ENCODE peak calls at places on chromosomes 2 and 18, in five cellular contexts. H is HepG2, R is A549, Y is K562, E is GM12878. B is an unnamed sample.
A peak's percentile ranks its signal among the peaks of the same experiment; 100 is the strongest.

GRCh38 chr2:96824079-96824870 is 8.2 kb downstream of the CNNM3 start:
- DNase-seq in E (no peak), H (peak; percentile 77), Y (no peak), R (peak; percentile 53), B (no peak)

GRCh38 chr18:43422483-43422882 is 145.2 kb upstream of the SYT4 start:
- DNase-seq in H (no peak), R (peak; percentile 0), Y (no peak), E (no peak), B (peak; percentile 47)

GRCh38 chr2:203683932-203684556 is 22.4 kb upstream of the CD28 start:
- DNase-seq in E (peak; percentile 28), R (peak; percentile 38), Y (no peak), H (peak; percentile 71), B (no peak)

GRCh38 chr2:98472132-98472650 is 27.5 kb downstream of the INPP4A start:
- DNase-seq in R (no peak), E (no peak), Y (no peak), H (no peak), B (peak; percentile 76)

GRCh38 chr2:79757526-79757925 is 244.7 kb downstream of the CTNNA2 start:
- DNase-seq in H (no peak), Y (no peak), E (no peak), R (no peak), B (no peak)

GRCh38 chr2:54428401-54428800 is 27.7 kb upstream of the SPTBN1 start:
- DNase-seq in R (no peak), Y (no peak), E (no peak), H (no peak), B (no peak)

GRCh38 chr18:79818631-79819030 is 20.9 kb downstream of the KCNG2 start:
- DNase-seq in Y (no peak), E (no peak), H (no peak), R (no peak), B (no peak)

GRCh38 chr2:158115202-158115783 is 13.6 kb downstream of the UPP2 start:
- DNase-seq in Y (no peak), H (no peak), E (no peak), R (no peak), B (no peak)

GRCh38 chr2:27379840-27380625 is 501 bp downstream of the ZNF513 start:
- DNase-seq in H (peak; percentile 81), R (peak; percentile 59), E (no peak), Y (peak; percentile 34), B (peak; percentile 47)

GRCh38 chr2:17643031-17643615 is 102.6 kb downstream of the VSNL1 start:
- DNase-seq in R (peak; percentile 82), H (peak; percentile 22), E (no peak), Y (peak; percentile 45), B (no peak)

DNA sequence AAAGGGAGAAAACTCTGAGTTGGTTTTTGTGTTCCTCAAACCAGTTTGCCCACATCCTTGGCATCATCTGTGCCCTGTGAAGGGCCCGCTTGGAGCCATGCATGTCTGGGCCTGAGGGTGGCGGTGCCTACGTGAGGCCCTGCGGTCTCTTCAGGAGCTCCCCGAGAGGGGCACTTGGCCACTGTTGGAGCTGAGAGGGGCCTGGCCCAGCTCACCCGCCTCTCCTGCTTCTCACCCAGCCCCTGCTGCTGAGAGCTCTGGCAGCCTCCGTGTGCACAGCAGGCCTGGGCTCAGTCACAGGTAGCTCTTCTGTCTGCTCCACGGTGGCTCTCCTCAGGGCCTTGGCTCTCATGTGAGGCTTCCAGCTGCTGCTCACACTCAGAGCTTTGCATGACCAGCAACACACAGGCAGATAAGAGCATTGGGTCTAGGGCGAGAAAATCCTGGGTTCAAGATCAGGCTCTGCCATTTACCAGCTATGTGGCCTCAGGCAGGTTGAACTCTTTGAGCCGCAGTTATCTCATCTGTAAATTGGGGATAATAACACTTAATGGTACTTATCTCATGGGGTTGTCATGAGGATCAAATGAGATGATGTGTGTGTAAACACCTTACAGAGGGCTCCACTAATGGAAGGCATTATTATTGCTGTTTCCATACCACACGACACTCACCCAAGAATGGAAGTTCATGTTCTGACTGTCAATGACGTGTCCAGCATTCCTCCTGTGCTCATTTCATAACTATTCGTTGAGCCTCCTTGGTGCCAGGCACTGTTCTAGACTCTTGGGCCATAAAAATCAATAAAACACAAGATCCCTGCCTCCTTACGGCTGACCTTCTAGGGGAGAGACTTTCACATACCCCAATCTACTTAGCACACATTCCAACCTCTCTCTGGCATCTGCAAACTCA is 41.6 kb upstream of the PLB1 start:
- DNase-seq in E (no peak), H (no peak), Y (no peak), R (no peak), B (no peak)
- TF ChIP-seq RFX5 in E (no peak), H (no peak), Y (no peak), R (no peak), B (no peak)

DNA sequence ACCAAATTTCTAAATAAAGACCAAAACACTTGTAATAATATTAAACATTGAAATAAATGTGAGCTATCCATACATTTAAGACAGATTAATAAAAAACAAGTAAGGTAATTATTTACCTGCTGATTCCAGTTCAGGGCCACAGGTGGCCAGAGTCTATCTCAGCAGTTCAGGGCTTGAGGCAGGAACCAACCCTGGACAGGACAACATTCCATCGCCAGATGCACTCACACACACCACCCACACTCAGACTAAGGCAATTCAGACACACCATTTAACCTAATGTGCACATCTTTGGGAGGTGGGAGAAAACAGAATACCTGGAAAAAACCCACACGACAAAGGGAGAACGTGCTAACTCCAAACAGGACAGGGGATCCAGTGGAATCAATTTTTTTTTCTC is 14.1 kb upstream of the WDSUB1 start:
- DNase-seq in R (no peak), Y (no peak), E (no peak), H (no peak), B (no peak)
- TF ChIP-seq REST in R (no peak), Y (no peak), E (no peak), H (no peak), B (no peak)

GRCh38 chr2:30310955-30311354 is 79.6 kb downstream of the LBH start:
- DNase-seq in H (no peak), E (no peak), Y (no peak), R (no peak), B (no peak)
- TF ChIP-seq RAD21 in H (no peak), E (no peak), Y (no peak), R (no peak), B (no peak)

GRCh38 chr18:58402247-58402646 is 226.6 kb downstream of the ALPK2 start:
- DNase-seq in Y (no peak), R (peak; percentile 24), H (peak; percentile 58), E (no peak), B (peak; percentile 37)
- TF ChIP-seq RFX5 in Y (no peak), R (no peak), H (no peak), E (no peak), B (no peak)

DNA sequence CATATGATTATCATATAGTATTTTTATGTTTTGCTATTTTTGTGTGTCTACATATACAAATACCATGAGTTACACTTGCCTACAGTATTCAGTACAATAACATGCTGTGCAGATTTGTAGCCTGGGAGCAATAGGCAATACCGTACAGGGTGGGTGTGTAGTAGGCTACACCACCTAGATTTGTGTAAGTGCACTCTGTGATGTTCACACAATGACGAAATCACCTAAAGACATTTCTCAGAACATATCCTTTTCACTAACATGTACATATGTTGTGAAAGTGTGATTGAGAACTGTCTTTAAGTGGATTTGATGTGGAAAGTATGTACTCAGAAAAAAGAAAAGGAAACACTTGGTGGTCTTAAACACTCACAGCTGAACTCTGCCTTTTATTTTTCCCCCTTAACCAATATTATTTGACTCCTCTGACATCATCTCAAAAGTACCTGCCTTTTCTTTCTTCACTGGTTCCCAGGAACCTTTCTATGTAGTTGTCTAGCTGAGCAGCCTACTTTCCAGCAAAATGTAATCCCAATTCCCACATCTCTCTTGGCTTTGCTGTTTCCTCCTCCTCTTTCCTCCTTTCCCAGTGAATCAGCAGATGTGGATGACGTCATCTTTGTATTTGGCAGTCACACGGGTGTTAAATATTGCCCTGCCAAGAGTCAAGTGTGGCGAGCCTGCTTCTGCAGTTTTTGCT is 47.7 kb downstream of the OSBPL6 start:
- DNase-seq in H (no peak), E (no peak), R (peak; percentile 86), Y (peak; percentile 25), B (peak; percentile 37)
- TF ChIP-seq REST in H (no peak), E (no peak), R (no peak), Y (no peak), B (peak; percentile 28)

B was measured in SK-N-SH.